ENCODE peak calls at places on chromosomes 2 and 18, in six cellular contexts. One of them, this sample, is unnamed.

GRCh38 chr18:45522371-45522770 is 92.9 kb upstream of the SLC14A2 start:
- DNase-seq in GOT3: no peak
- DNase-seq in stimulated activated CD8-positive, alpha-beta memory T cell treated with anti-CD3 and anti-CD28 coated beads, Interleukin-12 subunit alpha, Interleukin-12 subunit beta, amount 100 ng/mL, for 1 hour: no peak
- DNase-seq in GM20000: no peak
- DNase-seq in stimulated activated naive CD8-positive, alpha-beta T cell treated with anti-CD3 and anti-CD28 coated beads, Interleukin-15, amount 100 ng/mL, for 72 hours: no peak
- DNase-seq in cardiac fibroblast: peak
- DNase-seq in this sample: peak

GRCh38 chr2:183029219-183029618 is 9.0 kb downstream of the NCKAP1 start:
- DNase-seq in stimulated activated CD8-positive, alpha-beta memory T cell treated with anti-CD3 and anti-CD28 coated beads, Interleukin-12 subunit alpha, Interleukin-12 subunit beta, amount 100 ng/mL, for 1 hour: no peak
- DNase-seq in GOT3: no peak
- DNase-seq in GM20000: no peak
- DNase-seq in stimulated activated naive CD8-positive, alpha-beta T cell treated with anti-CD3 and anti-CD28 coated beads, Interleukin-15, amount 100 ng/mL, for 72 hours: no peak
- DNase-seq in cardiac fibroblast: peak
- DNase-seq in this sample: no peak

GRCh38 chr2:134491796-134492441 is 226.9 kb downstream of the TMEM163 start:
- DNase-seq in cardiac fibroblast: no peak
- DNase-seq in stimulated activated CD8-positive, alpha-beta memory T cell treated with anti-CD3 and anti-CD28 coated beads, Interleukin-12 subunit alpha, Interleukin-12 subunit beta, amount 100 ng/mL, for 1 hour: no peak
- DNase-seq in GM20000: no peak
- DNase-seq in stimulated activated naive CD8-positive, alpha-beta T cell treated with anti-CD3 and anti-CD28 coated beads, Interleukin-15, amount 100 ng/mL, for 72 hours: no peak
- DNase-seq in GOT3: no peak
- DNase-seq in this sample: peak

GRCh38 chr18:65352183-65352582 is 398.6 kb upstream of the CDH7 start:
- DNase-seq in GM20000: no peak
- DNase-seq in cardiac fibroblast: no peak
- DNase-seq in stimulated activated naive CD8-positive, alpha-beta T cell treated with anti-CD3 and anti-CD28 coated beads, Interleukin-15, amount 100 ng/mL, for 72 hours: no peak
- DNase-seq in stimulated activated CD8-positive, alpha-beta memory T cell treated with anti-CD3 and anti-CD28 coated beads, Interleukin-12 subunit alpha, Interleukin-12 subunit beta, amount 100 ng/mL, for 1 hour: no peak
- DNase-seq in GOT3: no peak
- DNase-seq in this sample: peak

GRCh38 chr2:237723613-237724012 is 75.0 kb upstream of the RBM44 start:
- DNase-seq in cardiac fibroblast: no peak
- DNase-seq in GM20000: peak
- DNase-seq in stimulated activated naive CD8-positive, alpha-beta T cell treated with anti-CD3 and anti-CD28 coated beads, Interleukin-15, amount 100 ng/mL, for 72 hours: no peak
- DNase-seq in stimulated activated CD8-positive, alpha-beta memory T cell treated with anti-CD3 and anti-CD28 coated beads, Interleukin-12 subunit alpha, Interleukin-12 subunit beta, amount 100 ng/mL, for 1 hour: no peak
- DNase-seq in GOT3: no peak
- DNase-seq in this sample: peak

GRCh38 chr2:221518937-221519635 is 53.0 kb downstream of the EPHA4 start:
- DNase-seq in stimulated activated naive CD8-positive, alpha-beta T cell treated with anti-CD3 and anti-CD28 coated beads, Interleukin-15, amount 100 ng/mL, for 72 hours: no peak
- DNase-seq in cardiac fibroblast: no peak
- DNase-seq in stimulated activated CD8-positive, alpha-beta memory T cell treated with anti-CD3 and anti-CD28 coated beads, Interleukin-12 subunit alpha, Interleukin-12 subunit beta, amount 100 ng/mL, for 1 hour: no peak
- DNase-seq in GM20000: no peak
- DNase-seq in GOT3: no peak
- DNase-seq in this sample: no peak

GRCh38 chr2:218289639-218290315 is 2.5 kb downstream of the TMBIM1 start:
- DNase-seq in stimulated activated naive CD8-positive, alpha-beta T cell treated with anti-CD3 and anti-CD28 coated beads, Interleukin-15, amount 100 ng/mL, for 72 hours: no peak
- DNase-seq in GM20000: no peak
- DNase-seq in stimulated activated CD8-positive, alpha-beta memory T cell treated with anti-CD3 and anti-CD28 coated beads, Interleukin-12 subunit alpha, Interleukin-12 subunit beta, amount 100 ng/mL, for 1 hour: no peak
- DNase-seq in GOT3: no peak
- DNase-seq in cardiac fibroblast: peak
- DNase-seq in this sample: peak

GRCh38 chr2:179428659-179429058 is 164.0 kb upstream of the SESTD1 start:
- DNase-seq in stimulated activated naive CD8-positive, alpha-beta T cell treated with anti-CD3 and anti-CD28 coated beads, Interleukin-15, amount 100 ng/mL, for 72 hours: no peak
- DNase-seq in GOT3: no peak
- DNase-seq in cardiac fibroblast: peak
- DNase-seq in GM20000: no peak
- DNase-seq in stimulated activated CD8-positive, alpha-beta memory T cell treated with anti-CD3 and anti-CD28 coated beads, Interleukin-12 subunit alpha, Interleukin-12 subunit beta, amount 100 ng/mL, for 1 hour: no peak
- DNase-seq in this sample: no peak

GRCh38 chr2:151052850-151053660 is 208.6 kb downstream of the RBM43 start:
- DNase-seq in GM20000: no peak
- DNase-seq in GOT3: no peak
- DNase-seq in stimulated activated CD8-positive, alpha-beta memory T cell treated with anti-CD3 and anti-CD28 coated beads, Interleukin-12 subunit alpha, Interleukin-12 subunit beta, amount 100 ng/mL, for 1 hour: no peak
- DNase-seq in cardiac fibroblast: no peak
- DNase-seq in stimulated activated naive CD8-positive, alpha-beta T cell treated with anti-CD3 and anti-CD28 coated beads, Interleukin-15, amount 100 ng/mL, for 72 hours: no peak
- DNase-seq in this sample: no peak

GRCh38 chr2:241584446-241584845 is 25.9 kb downstream of the BOK start:
- DNase-seq in cardiac fibroblast: no peak
- DNase-seq in stimulated activated naive CD8-positive, alpha-beta T cell treated with anti-CD3 and anti-CD28 coated beads, Interleukin-15, amount 100 ng/mL, for 72 hours: no peak
- DNase-seq in GOT3: no peak
- DNase-seq in stimulated activated CD8-positive, alpha-beta memory T cell treated with anti-CD3 and anti-CD28 coated beads, Interleukin-12 subunit alpha, Interleukin-12 subunit beta, amount 100 ng/mL, for 1 hour: no peak
- DNase-seq in GM20000: no peak
- DNase-seq in this sample: no peak

GRCh38 chr2:28390857-28391563 is 1.6 kb upstream of the FOSL2 start:
- DNase-seq in cardiac fibroblast: peak
- DNase-seq in GM20000: no peak
- DNase-seq in stimulated activated naive CD8-positive, alpha-beta T cell treated with anti-CD3 and anti-CD28 coated beads, Interleukin-15, amount 100 ng/mL, for 72 hours: no peak
- DNase-seq in GOT3: peak
- DNase-seq in stimulated activated CD8-positive, alpha-beta memory T cell treated with anti-CD3 and anti-CD28 coated beads, Interleukin-12 subunit alpha, Interleukin-12 subunit beta, amount 100 ng/mL, for 1 hour: no peak
- DNase-seq in this sample: peak

GRCh38 chr2:173299764-173300163 is 54.9 kb upstream of the CDCA7 start:
- DNase-seq in stimulated activated naive CD8-positive, alpha-beta T cell treated with anti-CD3 and anti-CD28 coated beads, Interleukin-15, amount 100 ng/mL, for 72 hours: no peak
- DNase-seq in GM20000: no peak
- DNase-seq in GOT3: no peak
- DNase-seq in cardiac fibroblast: no peak
- DNase-seq in stimulated activated CD8-positive, alpha-beta memory T cell treated with anti-CD3 and anti-CD28 coated beads, Interleukin-12 subunit alpha, Interleukin-12 subunit beta, amount 100 ng/mL, for 1 hour: no peak
- DNase-seq in this sample: no peak

GRCh38 chr2:77807531-77808215 is 285.5 kb upstream of the LRRTM4 start:
- DNase-seq in GOT3: no peak
- DNase-seq in stimulated activated naive CD8-positive, alpha-beta T cell treated with anti-CD3 and anti-CD28 coated beads, Interleukin-15, amount 100 ng/mL, for 72 hours: no peak
- DNase-seq in GM20000: no peak
- DNase-seq in cardiac fibroblast: no peak
- DNase-seq in stimulated activated CD8-positive, alpha-beta memory T cell treated with anti-CD3 and anti-CD28 coated beads, Interleukin-12 subunit alpha, Interleukin-12 subunit beta, amount 100 ng/mL, for 1 hour: no peak
- DNase-seq in this sample: no peak

GRCh38 chr2:26316041-26316440 is 29.9 kb upstream of the SELENOI start:
- DNase-seq in GOT3: no peak
- DNase-seq in GM20000: no peak
- DNase-seq in stimulated activated naive CD8-positive, alpha-beta T cell treated with anti-CD3 and anti-CD28 coated beads, Interleukin-15, amount 100 ng/mL, for 72 hours: no peak
- DNase-seq in cardiac fibroblast: no peak
- DNase-seq in stimulated activated CD8-positive, alpha-beta memory T cell treated with anti-CD3 and anti-CD28 coated beads, Interleukin-12 subunit alpha, Interleukin-12 subunit beta, amount 100 ng/mL, for 1 hour: no peak
- DNase-seq in this sample: no peak

GRCh38 chr2:73444202-73444601 is 58.6 kb downstream of the ALMS1 start:
- DNase-seq in GM20000: no peak
- DNase-seq in GOT3: no peak
- DNase-seq in cardiac fibroblast: no peak
- DNase-seq in stimulated activated naive CD8-positive, alpha-beta T cell treated with anti-CD3 and anti-CD28 coated beads, Interleukin-15, amount 100 ng/mL, for 72 hours: no peak
- DNase-seq in stimulated activated CD8-positive, alpha-beta memory T cell treated with anti-CD3 and anti-CD28 coated beads, Interleukin-12 subunit alpha, Interleukin-12 subunit beta, amount 100 ng/mL, for 1 hour: no peak
- DNase-seq in this sample: no peak

GRCh38 chr2:41963661-41964525 is 83.9 kb upstream of the PKDCC start:
- DNase-seq in cardiac fibroblast: peak
- DNase-seq in GM20000: no peak
- DNase-seq in GOT3: no peak
- DNase-seq in stimulated activated naive CD8-positive, alpha-beta T cell treated with anti-CD3 and anti-CD28 coated beads, Interleukin-15, amount 100 ng/mL, for 72 hours: no peak
- DNase-seq in stimulated activated CD8-positive, alpha-beta memory T cell treated with anti-CD3 and anti-CD28 coated beads, Interleukin-12 subunit alpha, Interleukin-12 subunit beta, amount 100 ng/mL, for 1 hour: no peak
- DNase-seq in this sample: no peak

GRCh38 chr2:84807063-84807485 is 73.8 kb downstream of the TRABD2A start:
- DNase-seq in GM20000: no peak
- DNase-seq in stimulated activated CD8-positive, alpha-beta memory T cell treated with anti-CD3 and anti-CD28 coated beads, Interleukin-12 subunit alpha, Interleukin-12 subunit beta, amount 100 ng/mL, for 1 hour: no peak
- DNase-seq in cardiac fibroblast: peak
- DNase-seq in stimulated activated naive CD8-positive, alpha-beta T cell treated with anti-CD3 and anti-CD28 coated beads, Interleukin-15, amount 100 ng/mL, for 72 hours: no peak
- DNase-seq in GOT3: peak
- DNase-seq in this sample: peak

GRCh38 chr2:205556357-205556756 is 125.9 kb upstream of the NRP2 start:
- DNase-seq in stimulated activated CD8-positive, alpha-beta memory T cell treated with anti-CD3 and anti-CD28 coated beads, Interleukin-12 subunit alpha, Interleukin-12 subunit beta, amount 100 ng/mL, for 1 hour: no peak
- DNase-seq in stimulated activated naive CD8-positive, alpha-beta T cell treated with anti-CD3 and anti-CD28 coated beads, Interleukin-15, amount 100 ng/mL, for 72 hours: no peak
- DNase-seq in GOT3: no peak
- DNase-seq in GM20000: no peak
- DNase-seq in cardiac fibroblast: no peak
- DNase-seq in this sample: no peak

GRCh38 chr2:160224060-160224459 is 24.0 kb upstream of the ITGB6 start:
- DNase-seq in stimulated activated naive CD8-positive, alpha-beta T cell treated with anti-CD3 and anti-CD28 coated beads, Interleukin-15, amount 100 ng/mL, for 72 hours: peak
- DNase-seq in GOT3: no peak
- DNase-seq in cardiac fibroblast: peak
- DNase-seq in stimulated activated CD8-positive, alpha-beta memory T cell treated with anti-CD3 and anti-CD28 coated beads, Interleukin-12 subunit alpha, Interleukin-12 subunit beta, amount 100 ng/mL, for 1 hour: no peak
- DNase-seq in GM20000: peak
- DNase-seq in this sample: peak

This sample was measured in MCF 10A.